ENCODE peak calls at places on chromosomes 4 and X, in five cellular contexts. C, W, E, F and L are unnamed samples.

GRCh38 chr4:114108869-114109268 is 129.4 kb upstream of the ARSJ start:
- DNase-seq in C (peak), W (no peak), E (peak), F (peak), L (no peak)

GRCh38 chr4:185911556-185912064 is 99.6 kb upstream of the SORBS2 start:
- DNase-seq in C (no peak), W (no peak), E (no peak), F (no peak), L (no peak)

GRCh38 chr4:127203561-127204260 is 429.0 kb upstream of the INTU start:
- DNase-seq in C (no peak), W (no peak), E (no peak), F (peak), L (no peak)

GRCh38 chrX:136780738-136781137 is at the start of gene ARHGEF6:
- DNase-seq in C (no peak), W (no peak), E (no peak), F (no peak), L (no peak)

GRCh38 chrX:64805683-64806082 is 170.6 kb downstream of the ZC4H2 start:
- DNase-seq in C (no peak), W (no peak), E (no peak), F (no peak), L (no peak)

GRCh38 chr4:84955168-84955567 is 11.3 kb downstream of the WDFY3 start:
- DNase-seq in C (no peak), W (no peak), E (no peak), F (no peak), L (no peak)

GRCh38 chrX:74449322-74449936 is 28.1 kb downstream of the SLC16A2 start:
- DNase-seq in C (no peak), W (no peak), E (no peak), F (no peak), L (no peak)

GRCh38 chr4:16140520-16141249 is 56.9 kb upstream of the PROM1 start:
- DNase-seq in C (peak), W (no peak), E (no peak), F (no peak), L (no peak)

GRCh38 chr4:128286474-128287158 is 997 bp downstream of the PGRMC2 start:
- DNase-seq in C (peak), W (no peak), E (no peak), F (peak), L (no peak)

GRCh38 chr4:184649971-184650855 is 675 bp downstream of the PRIMPOL start:
- DNase-seq in C (peak), W (no peak), E (no peak), F (peak), L (no peak)

GRCh38 chr4:3836802-3837601 is 70.8 kb downstream of the ADRA2C start:
- DNase-seq in C (peak), W (peak), E (no peak), F (peak), L (peak)

GRCh38 chr4:13527983-13528822 is 16.1 kb downstream of the NKX3-2 start:
- DNase-seq in C (no peak), W (peak), E (peak), F (peak), L (no peak)

GRCh38 chr4:40856836-40857362 is 107.1 kb downstream of the NSUN7 start:
- DNase-seq in C (no peak), W (peak), E (no peak), F (peak), L (peak)

GRCh38 chrX:17719651-17720050 is 17.6 kb upstream of the SCML1 start:
- DNase-seq in C (no peak), W (no peak), E (no peak), F (peak), L (no peak)

GRCh38 chr4:56531149-56531770 is 25.7 kb downstream of the ARL9 start:
- DNase-seq in C (no peak), W (no peak), E (no peak), F (peak), L (no peak)

GRCh38 chr4:156102411-156102810 is 148.7 kb upstream of the CTSO start:
- DNase-seq in C (no peak), W (no peak), E (no peak), F (no peak), L (no peak)

GRCh38 chr4:133287396-133287795 is 138.3 kb downstream of the PCDH10 start:
- DNase-seq in C (no peak), W (no peak), E (no peak), F (no peak), L (no peak)

GRCh38 chr4:87119965-87120364 is 100.5 kb downstream of the KLHL8 start:
- DNase-seq in C (no peak), W (no peak), E (peak), F (no peak), L (no peak)

GRCh38 chr4:87118826-87119225 is 101.6 kb downstream of the KLHL8 start:
- DNase-seq in C (no peak), W (no peak), E (no peak), F (peak), L (no peak)

GRCh38 chr4:87121332-87122065 is 98.9 kb downstream of the KLHL8 start:
- DNase-seq in C (no peak), W (no peak), E (no peak), F (no peak), L (no peak)

GRCh38 chr4:87122252-87122651 is 98.2 kb downstream of the KLHL8 start:
- DNase-seq in C (no peak), W (no peak), E (no peak), F (no peak), L (no peak)

DNA sequence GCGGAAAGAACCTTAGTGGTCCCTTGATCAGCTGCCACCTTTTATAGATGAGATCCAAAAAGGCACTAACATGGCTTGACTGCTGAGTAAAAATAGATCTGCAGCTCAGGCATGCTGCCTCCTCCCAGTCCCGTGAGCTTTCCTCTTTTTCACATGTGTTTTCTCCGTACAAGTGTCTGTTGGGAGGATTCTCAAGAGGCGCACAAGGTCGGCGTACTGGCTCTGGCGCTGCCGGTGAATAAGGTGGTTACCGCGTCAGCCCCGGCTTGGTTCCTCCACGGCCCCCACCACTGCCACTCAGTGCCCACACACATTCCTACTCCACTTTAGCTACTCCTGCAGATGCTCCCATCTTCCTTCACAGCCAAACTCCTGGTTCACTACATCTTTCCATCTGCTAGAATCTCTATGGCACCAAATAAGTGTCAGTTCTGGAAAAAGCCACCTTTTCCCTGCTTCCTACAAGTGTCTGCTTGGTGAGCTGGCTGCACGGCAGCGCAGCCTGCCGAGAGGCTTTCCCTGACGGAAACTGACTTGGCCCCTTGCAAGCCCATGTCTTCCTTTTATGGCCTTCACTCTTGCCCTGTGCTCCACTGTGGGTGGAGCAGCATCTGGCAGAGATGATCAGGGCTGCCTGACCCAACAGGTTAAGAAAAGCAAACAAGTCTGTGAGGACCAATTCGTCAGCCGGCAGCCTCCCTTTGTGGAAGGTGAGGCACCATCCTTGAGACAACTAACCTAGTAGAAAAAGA is 99.8 kb downstream of the KLHL8 start:
- DNase-seq in C (peak), W (no peak), E (no peak), F (no peak), L (no peak)
- TF ChIP-seq CREB1 in C (no peak), W (no peak), E (no peak), F (no peak), L (no peak)

DNA sequence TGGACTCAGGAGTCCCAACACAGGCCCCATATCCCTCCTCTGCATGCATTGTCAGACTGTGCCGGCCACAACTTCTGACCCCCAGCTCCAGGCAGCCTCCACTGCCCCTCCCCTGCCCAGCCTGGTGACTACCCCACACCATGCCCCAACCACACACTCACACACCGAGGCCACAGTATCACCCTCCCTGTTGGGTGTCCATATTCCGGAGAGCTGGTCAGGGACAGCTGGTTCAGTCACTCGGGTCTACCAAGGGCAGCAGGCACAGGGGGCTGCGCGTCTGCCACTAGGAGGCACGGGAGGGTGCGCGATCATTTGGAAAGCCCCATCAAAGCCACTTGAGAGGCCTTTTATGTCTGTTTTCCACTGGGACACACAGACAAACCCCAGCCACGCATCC is 26.3 kb downstream of the CCNQ start:
- DNase-seq in C (no peak), W (no peak), E (no peak), F (no peak), L (no peak)
- TF ChIP-seq CREB1 in C (no peak), W (no peak), E (no peak), F (no peak), L (no peak)

GRCh38 chr4:8342651-8343050 is 73.1 kb downstream of the HTRA3 start:
- DNase-seq in C (no peak), W (peak), E (no peak), F (peak), L (peak)
- TF ChIP-seq CREB1 in C (no peak), W (no peak), E (no peak), F (no peak), L (no peak)

GRCh38 chrX:154485150-154486051 is 1.0 kb downstream of the UBL4A start:
- DNase-seq in C (no peak), W (peak), E (no peak), F (peak), L (no peak)

GRCh38 chrX:154486052-154486395 is 391 bp downstream of the UBL4A start:
- DNase-seq in C (no peak), W (peak), E (no peak), F (peak), L (no peak)

GRCh38 chrX:154488336-154489075 is 1.9 kb downstream of the SLC10A3 start:
- DNase-seq in C (no peak), W (no peak), E (no peak), F (no peak), L (no peak)

GRCh38 chrX:154487518-154488290 is 1.3 kb upstream of the UBL4A start:
- DNase-seq in C (no peak), W (no peak), E (no peak), F (no peak), L (no peak)

DNA sequence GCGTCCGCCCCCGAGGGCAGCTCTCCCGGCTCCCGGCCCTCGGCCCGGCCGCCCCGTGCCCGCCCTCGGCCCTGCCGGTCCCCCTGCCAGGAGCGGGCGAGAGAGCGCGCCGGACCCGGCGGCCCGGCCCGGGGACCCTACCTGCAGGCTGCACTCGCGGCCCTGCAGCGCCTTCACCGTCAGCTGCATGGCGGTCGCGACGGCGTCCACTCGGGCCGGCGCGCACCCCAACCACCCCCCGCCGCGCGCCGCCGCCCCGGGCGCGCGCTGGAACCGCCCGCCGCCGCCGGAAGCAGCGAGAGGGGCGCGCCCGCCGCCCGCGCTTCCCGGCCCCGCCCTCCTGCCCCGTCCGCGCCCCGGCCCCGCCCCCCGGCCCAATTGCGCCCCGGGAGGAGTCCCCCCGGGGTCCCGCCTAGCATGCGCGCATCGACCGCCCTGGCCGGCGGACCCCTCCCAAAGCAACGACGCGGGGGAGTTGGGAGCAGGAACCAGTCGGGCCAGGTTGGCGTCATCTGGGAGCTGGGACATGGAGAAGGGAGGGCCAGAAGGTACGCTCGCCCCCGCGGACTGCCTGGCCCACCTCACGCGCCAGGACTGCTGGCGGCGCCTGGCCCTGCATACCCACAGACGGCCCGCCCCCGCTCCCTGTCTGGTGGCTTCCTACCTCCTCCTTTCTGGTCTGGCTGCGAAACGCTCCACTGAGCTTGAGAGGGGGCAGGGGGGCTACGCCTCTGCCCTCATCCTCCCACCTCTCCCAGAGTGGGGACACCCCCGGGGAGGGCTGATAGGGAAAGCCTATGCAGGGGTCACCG is at the start of gene UBL4A:
- DNase-seq in C (no peak), W (peak), E (no peak), F (peak), L (peak)
- TF ChIP-seq CREB1 in C (no peak), W (no peak), E (no peak), F (no peak), L (no peak)

DNA sequence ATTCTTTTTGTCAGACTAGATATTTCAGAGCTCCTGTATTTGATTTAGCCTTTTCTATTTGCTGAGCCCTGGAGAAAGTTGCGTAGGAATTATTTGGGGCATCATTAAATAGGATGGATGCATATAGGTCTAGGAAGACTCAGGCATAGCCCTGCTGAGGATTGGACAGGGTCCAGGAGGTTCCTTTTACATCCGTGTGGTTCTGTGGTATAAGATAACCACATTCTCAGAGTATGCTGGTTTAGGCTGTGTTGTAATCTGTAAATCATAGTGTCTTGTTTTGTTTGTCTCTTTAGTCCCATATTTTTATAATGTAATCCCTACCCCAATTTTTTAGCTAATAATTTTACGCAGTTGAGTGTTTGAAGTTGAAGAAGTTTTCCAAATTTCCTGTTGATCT is 513.7 kb downstream of the RPA4 start:
- DNase-seq in C (no peak), W (no peak), E (no peak), F (no peak), L (no peak)
- TF ChIP-seq CREB1 in C (no peak), W (no peak), E (no peak), F (no peak), L (no peak)